ENCODE peak calls at places on chromosomes 13 and 19, in five cellular contexts. One of them, this sample, is unnamed.

GRCh38 chr19:44719262-44719701 is 20.3 kb downstream of the CEACAM16 start:
- DNase-seq in IMR-90: no peak
- DNase-seq in tibial nerve: no peak
- DNase-seq in GM12892: no peak
- DNase-seq in ovary: no peak
- DNase-seq in this sample: no peak

GRCh38 chr19:2607712-2608601 is 94.5 kb downstream of the GNG7 start:
- DNase-seq in IMR-90: no peak
- DNase-seq in tibial nerve: no peak
- DNase-seq in GM12892: no peak
- DNase-seq in ovary: no peak
- DNase-seq in this sample: no peak

GRCh38 chr19:51139299-51140018 is 2.6 kb upstream of the SIGLEC7 start:
- DNase-seq in GM12892: no peak
- DNase-seq in tibial nerve: no peak
- DNase-seq in IMR-90: no peak
- DNase-seq in ovary: no peak
- DNase-seq in this sample: no peak

GRCh38 chr13:79581870-79582315 is 100.9 kb downstream of the NDFIP2 start:
- DNase-seq in IMR-90: peak; percentile 3
- DNase-seq in GM12892: no peak
- DNase-seq in tibial nerve: no peak
- DNase-seq in ovary: no peak
- DNase-seq in this sample: no peak

GRCh38 chr13:24040835-24041234 is 119.7 kb upstream of the SPATA13 start:
- DNase-seq in IMR-90: no peak
- DNase-seq in tibial nerve: no peak
- DNase-seq in ovary: no peak
- DNase-seq in GM12892: no peak
- DNase-seq in this sample: no peak

GRCh38 chr19:40320558-40320935 is 27.6 kb downstream of the C19orf47 start:
- DNase-seq in IMR-90: no peak
- DNase-seq in GM12892: no peak
- DNase-seq in tibial nerve: no peak
- DNase-seq in ovary: no peak
- DNase-seq in this sample: no peak

GRCh38 chr13:60260440-60260839 is 96.7 kb upstream of the DIAPH3 start:
- DNase-seq in ovary: no peak
- DNase-seq in GM12892: no peak
- DNase-seq in IMR-90: no peak
- DNase-seq in tibial nerve: no peak
- DNase-seq in this sample: no peak

GRCh38 chr19:11624064-11624463 is 26.8 kb downstream of the ZNF627 start:
- DNase-seq in tibial nerve: no peak
- DNase-seq in IMR-90: peak; percentile 35
- DNase-seq in GM12892: no peak
- DNase-seq in ovary: no peak
- DNase-seq in this sample: no peak

GRCh38 chr13:80665792-80666333 is 324.9 kb upstream of the SPRY2 start:
- DNase-seq in tibial nerve: no peak
- DNase-seq in ovary: no peak
- DNase-seq in IMR-90: no peak
- DNase-seq in GM12892: no peak
- DNase-seq in this sample: no peak

GRCh38 chr13:109704771-109705628 is 81.4 kb downstream of the IRS2 start:
- DNase-seq in tibial nerve: no peak
- DNase-seq in ovary: no peak
- DNase-seq in GM12892: no peak
- DNase-seq in IMR-90: no peak
- DNase-seq in this sample: no peak

DNA sequence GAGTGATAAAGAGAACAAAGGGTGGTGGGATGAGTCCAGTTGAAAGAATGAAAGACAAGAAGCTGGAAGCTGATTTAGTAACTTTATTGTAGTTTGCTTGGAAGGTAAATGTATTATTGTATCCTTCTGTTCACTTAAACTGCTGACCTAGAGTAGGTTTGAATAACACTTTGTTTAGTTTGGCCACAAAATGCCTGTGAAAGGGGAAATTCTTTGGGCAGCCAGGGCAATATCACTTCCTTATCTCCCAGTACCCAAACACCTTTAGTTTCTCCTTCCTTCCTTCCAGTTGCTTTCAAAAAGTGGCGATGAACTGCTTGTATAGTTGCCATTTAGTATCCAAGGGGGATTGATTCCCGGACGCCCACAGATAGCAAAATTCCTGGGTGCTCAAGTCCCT is 120.1 kb downstream of the PAN3 start:
- DNase-seq in tibial nerve: no peak
- DNase-seq in GM12892: no peak
- DNase-seq in ovary: no peak
- DNase-seq in IMR-90: no peak
- DNase-seq in this sample: no peak
- TF ChIP-seq POLR2A in tibial nerve: no peak
- TF ChIP-seq POLR2A in GM12892: no peak
- TF ChIP-seq POLR2A in ovary: no peak
- TF ChIP-seq POLR2A in IMR-90: no peak
- TF ChIP-seq POLR2A in this sample: no peak

GRCh38 chr19:55085923-55086715 is 10.4 kb downstream of the EPS8L1 start:
- DNase-seq in tibial nerve: no peak
- DNase-seq in ovary: peak; percentile 37
- DNase-seq in GM12892: no peak
- DNase-seq in IMR-90: no peak
- DNase-seq in this sample: no peak
- TF ChIP-seq POLR2A in tibial nerve: no peak
- TF ChIP-seq POLR2A in ovary: no peak
- TF ChIP-seq POLR2A in GM12892: no peak
- TF ChIP-seq POLR2A in IMR-90: no peak
- TF ChIP-seq POLR2A in this sample: no peak

GRCh38 chr19:29939628-29940027 is 2.4 kb upstream of the URI1 start:
- DNase-seq in GM12892: no peak
- DNase-seq in IMR-90: no peak
- DNase-seq in tibial nerve: no peak
- DNase-seq in ovary: no peak
- DNase-seq in this sample: no peak

GRCh38 chr19:29942404-29943261 is 594 bp downstream of the URI1 start:
- DNase-seq in tibial nerve: no peak
- DNase-seq in IMR-90: no peak
- DNase-seq in ovary: peak; percentile 69
- DNase-seq in GM12892: peak; percentile 68
- DNase-seq in this sample: peak; percentile 74

GRCh38 chr19:29940971-29941585 is 961 bp upstream of the URI1 start:
- DNase-seq in IMR-90: no peak
- DNase-seq in GM12892: no peak
- DNase-seq in tibial nerve: no peak
- DNase-seq in ovary: no peak
- DNase-seq in this sample: no peak

GRCh38 chr19:29943615-29944014 is 1.6 kb downstream of the URI1 start:
- DNase-seq in GM12892: no peak
- DNase-seq in IMR-90: no peak
- DNase-seq in ovary: no peak
- DNase-seq in tibial nerve: no peak
- DNase-seq in this sample: no peak

GRCh38 chr19:29941828-29942403 is at the start of gene URI1:
- DNase-seq in GM12892: peak; percentile 80
- DNase-seq in ovary: peak; percentile 97
- DNase-seq in IMR-90: peak; percentile 70
- DNase-seq in tibial nerve: peak; percentile 86
- DNase-seq in this sample: peak; percentile 93
- TF ChIP-seq POLR2A in GM12892: peak; percentile 70
- TF ChIP-seq POLR2A in ovary: peak; percentile 54
- TF ChIP-seq POLR2A in IMR-90: no peak
- TF ChIP-seq POLR2A in tibial nerve: peak; percentile 66
- TF ChIP-seq POLR2A in this sample: peak; percentile 93

DNA sequence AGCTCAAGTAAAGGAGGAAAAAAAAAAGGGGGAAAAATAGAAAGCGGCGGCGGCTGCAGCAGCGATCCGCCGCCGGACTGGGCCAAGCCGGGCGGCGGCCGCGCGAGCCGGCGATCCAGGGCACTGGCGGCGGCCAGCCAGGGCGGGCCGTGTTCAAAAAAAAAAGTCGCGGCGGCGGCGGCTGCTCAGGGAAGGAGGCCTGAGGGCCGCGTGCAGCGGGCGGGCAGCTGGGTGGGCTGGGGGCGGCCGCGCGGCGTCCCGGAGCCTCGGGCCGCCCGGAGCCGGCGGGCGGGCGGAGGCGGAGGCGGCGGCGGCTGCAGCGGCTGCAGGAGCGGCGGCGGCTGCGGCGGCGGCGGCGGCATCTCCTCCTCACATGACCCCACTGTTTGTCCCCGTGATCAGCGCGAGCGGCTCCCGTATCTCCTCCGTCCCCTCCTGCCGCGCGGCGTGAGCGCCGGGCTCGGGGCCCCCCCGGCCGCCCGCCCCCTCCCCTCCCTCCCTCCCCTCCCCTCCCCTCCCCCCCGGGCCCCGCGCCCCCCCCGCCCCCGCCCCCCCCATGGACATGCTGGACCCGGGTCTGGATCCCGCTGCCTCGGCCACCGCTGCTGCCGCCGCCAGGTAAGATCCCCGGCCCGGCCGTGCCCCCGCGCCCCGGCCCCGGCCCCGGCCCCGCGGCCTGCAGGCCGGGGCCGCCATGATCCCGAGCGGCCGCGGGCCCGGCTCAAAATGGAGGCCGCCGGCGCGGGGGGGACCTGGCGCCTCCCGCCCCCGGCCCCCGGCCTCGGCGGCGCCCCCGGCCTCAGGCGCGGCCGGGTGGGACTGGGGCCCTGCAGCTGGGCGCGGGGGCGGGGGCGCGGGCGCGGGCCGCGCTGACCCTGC is at the start of gene USF2:
- DNase-seq in IMR-90: peak; percentile 61
- DNase-seq in ovary: peak; percentile 79
- DNase-seq in GM12892: peak; percentile 69
- DNase-seq in tibial nerve: no peak
- DNase-seq in this sample: peak; percentile 95
- TF ChIP-seq POLR2A in IMR-90: no peak
- TF ChIP-seq POLR2A in ovary: no peak
- TF ChIP-seq POLR2A in GM12892: no peak
- TF ChIP-seq POLR2A in tibial nerve: no peak
- TF ChIP-seq POLR2A in this sample: no peak

DNA sequence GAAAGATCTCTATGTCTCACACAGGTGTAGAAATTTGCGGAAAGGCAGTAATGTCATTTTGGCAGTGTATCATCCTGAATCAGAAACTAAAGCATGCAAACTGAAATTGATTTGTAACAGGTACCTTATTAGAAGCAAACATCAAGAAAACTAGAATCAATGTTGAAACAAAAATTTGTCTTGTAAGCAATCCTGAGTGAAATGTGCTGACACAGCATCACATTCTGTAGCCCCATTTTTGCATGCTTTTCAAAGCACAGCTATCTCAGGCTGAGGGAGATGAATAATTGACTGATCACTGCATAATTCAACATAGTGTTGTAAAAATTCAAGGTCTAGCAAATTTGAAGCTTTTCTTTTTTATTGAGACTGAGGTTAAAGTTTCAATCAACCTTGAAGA is 539.7 kb downstream of the DACH1 start:
- DNase-seq in IMR-90: no peak
- DNase-seq in ovary: no peak
- DNase-seq in GM12892: no peak
- DNase-seq in tibial nerve: no peak
- DNase-seq in this sample: no peak
- TF ChIP-seq POLR2A in IMR-90: no peak
- TF ChIP-seq POLR2A in ovary: no peak
- TF ChIP-seq POLR2A in GM12892: no peak
- TF ChIP-seq POLR2A in tibial nerve: no peak
- TF ChIP-seq POLR2A in this sample: no peak

GRCh38 chr13:99501135-99501951 is at the start of gene TM9SF2:
- DNase-seq in GM12892: peak; percentile 77
- DNase-seq in tibial nerve: peak; percentile 93
- DNase-seq in ovary: peak; percentile 99
- DNase-seq in IMR-90: peak; percentile 97
- DNase-seq in this sample: peak; percentile 99
- TF ChIP-seq POLR2A in GM12892: no peak
- TF ChIP-seq POLR2A in tibial nerve: peak; percentile 63
- TF ChIP-seq POLR2A in ovary: peak; percentile 68
- TF ChIP-seq POLR2A in IMR-90: no peak
- TF ChIP-seq POLR2A in this sample: no peak

DNA sequence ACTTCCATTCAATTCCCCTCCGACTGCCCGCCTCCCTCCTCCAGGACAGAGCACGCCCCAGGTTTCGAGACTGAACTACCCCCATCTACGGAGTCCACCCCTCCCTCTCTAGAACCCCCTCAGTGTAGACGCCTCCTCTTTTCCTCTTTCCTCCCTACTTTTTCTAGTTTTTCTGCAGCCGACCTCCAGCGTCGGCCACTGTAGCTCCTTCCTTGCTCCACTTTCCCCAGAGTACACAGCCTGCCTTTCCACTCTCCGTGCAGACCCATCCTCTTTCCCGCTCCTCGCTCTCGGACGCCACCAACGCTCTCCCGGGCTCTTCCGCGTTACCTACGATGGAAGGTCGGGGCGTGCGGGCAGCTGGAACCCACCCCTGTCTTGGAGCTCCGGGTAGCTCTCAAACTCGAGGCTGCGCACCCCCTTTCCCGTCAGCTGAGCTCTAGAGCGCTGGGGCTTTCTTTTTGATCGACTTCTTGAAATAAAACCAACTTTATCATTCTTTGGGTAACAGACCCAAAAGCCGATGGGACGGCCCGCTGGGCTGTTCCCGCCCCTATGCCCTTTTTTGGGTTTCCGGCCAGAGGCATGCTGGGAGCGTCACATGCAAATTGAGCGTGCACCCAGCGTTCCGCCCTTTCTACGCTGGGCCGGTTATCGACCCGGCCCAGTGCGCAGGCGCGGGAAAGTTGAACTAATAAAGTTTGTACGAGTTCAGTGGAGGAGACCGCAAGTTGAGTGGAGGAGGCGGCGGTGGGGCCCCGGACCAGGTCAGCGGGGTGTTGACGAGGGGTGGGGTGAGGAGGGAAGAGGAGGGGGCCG is at the start of the genes BCL2L12 and IRF3:
- DNase-seq in GM12892: peak; percentile 98
- DNase-seq in tibial nerve: peak; percentile 97
- DNase-seq in IMR-90: peak; percentile 93
- DNase-seq in ovary: peak; percentile 98
- DNase-seq in this sample: peak; percentile 95
- TF ChIP-seq POLR2A in GM12892: peak; percentile 66
- TF ChIP-seq POLR2A in tibial nerve: peak; percentile 83
- TF ChIP-seq POLR2A in IMR-90: peak; percentile 77
- TF ChIP-seq POLR2A in ovary: peak; percentile 54
- TF ChIP-seq POLR2A in this sample: peak; percentile 72

GRCh38 chr19:49363265-49364082 is at the start of gene DKKL1:
- DNase-seq in IMR-90: peak; percentile 99
- DNase-seq in GM12892: peak; percentile 70
- DNase-seq in tibial nerve: peak; percentile 100
- DNase-seq in ovary: peak; percentile 100
- DNase-seq in this sample: peak; percentile 96
- TF ChIP-seq POLR2A in IMR-90: peak; percentile 49
- TF ChIP-seq POLR2A in GM12892: no peak
- TF ChIP-seq POLR2A in tibial nerve: peak; percentile 72
- TF ChIP-seq POLR2A in ovary: peak; percentile 62
- TF ChIP-seq POLR2A in this sample: no peak